ENCODE peak calls at places on chromosomes 16 and 17, in six cellular contexts. One of them, this sample, is unnamed.

GRCh38 chr17:40402668-40403067 is 15.0 kb downstream of the TOP2A start:
- DNase-seq in NCI-H1092: no peak
- DNase-seq in HuH-7.5: no peak
- DNase-seq in stimulated activated CD4-positive, alpha-beta T cell treated with anti-CD3 and anti-CD28 coated beads, Interleukin-2, amount 100 ng/mL, for 48 hours: no peak
- DNase-seq in LHCN-M2: no peak
- DNase-seq in GM04504: no peak
- DNase-seq in this sample: no peak

GRCh38 chr16:8920676-8921625 is 38.8 kb downstream of the LITAFD start:
- DNase-seq in GM04504: no peak
- DNase-seq in LHCN-M2: no peak
- DNase-seq in NCI-H1092: no peak
- DNase-seq in stimulated activated CD4-positive, alpha-beta T cell treated with anti-CD3 and anti-CD28 coated beads, Interleukin-2, amount 100 ng/mL, for 48 hours: no peak
- DNase-seq in HuH-7.5: no peak
- DNase-seq in this sample: no peak

GRCh38 chr17:80287038-80287437 is 26.4 kb downstream of the RNF213 start:
- DNase-seq in stimulated activated CD4-positive, alpha-beta T cell treated with anti-CD3 and anti-CD28 coated beads, Interleukin-2, amount 100 ng/mL, for 48 hours: no peak
- DNase-seq in GM04504: no peak
- DNase-seq in NCI-H1092: no peak
- DNase-seq in HuH-7.5: no peak
- DNase-seq in LHCN-M2: no peak
- DNase-seq in this sample: no peak

GRCh38 chr16:53429221-53429943 is 4.9 kb upstream of the RBL2 start:
- DNase-seq in LHCN-M2: peak
- DNase-seq in GM04504: peak
- DNase-seq in NCI-H1092: no peak
- DNase-seq in stimulated activated CD4-positive, alpha-beta T cell treated with anti-CD3 and anti-CD28 coated beads, Interleukin-2, amount 100 ng/mL, for 48 hours: no peak
- DNase-seq in HuH-7.5: no peak
- DNase-seq in this sample: peak

GRCh38 chr17:41773190-41773588 is 13.3 kb downstream of the JUP start:
- DNase-seq in NCI-H1092: no peak
- DNase-seq in GM04504: peak
- DNase-seq in HuH-7.5: peak
- DNase-seq in stimulated activated CD4-positive, alpha-beta T cell treated with anti-CD3 and anti-CD28 coated beads, Interleukin-2, amount 100 ng/mL, for 48 hours: no peak
- DNase-seq in LHCN-M2: peak
- DNase-seq in this sample: peak

GRCh38 chr17:41665566-41666335 is 22.9 kb upstream of the EIF1 start:
- DNase-seq in LHCN-M2: peak
- DNase-seq in NCI-H1092: peak
- DNase-seq in GM04504: no peak
- DNase-seq in HuH-7.5: peak
- DNase-seq in stimulated activated CD4-positive, alpha-beta T cell treated with anti-CD3 and anti-CD28 coated beads, Interleukin-2, amount 100 ng/mL, for 48 hours: peak
- DNase-seq in this sample: peak

GRCh38 chr16:22189473-22190168 is 16.5 kb upstream of the EEF2K start:
- DNase-seq in HuH-7.5: no peak
- DNase-seq in NCI-H1092: no peak
- DNase-seq in GM04504: no peak
- DNase-seq in LHCN-M2: no peak
- DNase-seq in stimulated activated CD4-positive, alpha-beta T cell treated with anti-CD3 and anti-CD28 coated beads, Interleukin-2, amount 100 ng/mL, for 48 hours: peak
- DNase-seq in this sample: no peak

GRCh38 chr16:81143921-81144471 is 47.8 kb upstream of the GCSH start:
- DNase-seq in HuH-7.5: no peak
- DNase-seq in NCI-H1092: no peak
- DNase-seq in GM04504: no peak
- DNase-seq in stimulated activated CD4-positive, alpha-beta T cell treated with anti-CD3 and anti-CD28 coated beads, Interleukin-2, amount 100 ng/mL, for 48 hours: no peak
- DNase-seq in LHCN-M2: no peak
- DNase-seq in this sample: no peak

GRCh38 chr16:9739301-9739700 is 442.9 kb downstream of the GRIN2A start:
- DNase-seq in LHCN-M2: no peak
- DNase-seq in HuH-7.5: no peak
- DNase-seq in NCI-H1092: no peak
- DNase-seq in stimulated activated CD4-positive, alpha-beta T cell treated with anti-CD3 and anti-CD28 coated beads, Interleukin-2, amount 100 ng/mL, for 48 hours: no peak
- DNase-seq in GM04504: no peak
- DNase-seq in this sample: no peak

GRCh38 chr17:61149862-61150362 is 249.7 kb upstream of the TBX2 start:
- DNase-seq in GM04504: no peak
- DNase-seq in HuH-7.5: peak
- DNase-seq in NCI-H1092: peak
- DNase-seq in LHCN-M2: no peak
- DNase-seq in stimulated activated CD4-positive, alpha-beta T cell treated with anti-CD3 and anti-CD28 coated beads, Interleukin-2, amount 100 ng/mL, for 48 hours: no peak
- DNase-seq in this sample: no peak

GRCh38 chr17:82895087-82895486 is 55.3 kb upstream of the ZNF750 start:
- DNase-seq in GM04504: no peak
- DNase-seq in HuH-7.5: no peak
- DNase-seq in stimulated activated CD4-positive, alpha-beta T cell treated with anti-CD3 and anti-CD28 coated beads, Interleukin-2, amount 100 ng/mL, for 48 hours: no peak
- DNase-seq in LHCN-M2: no peak
- DNase-seq in NCI-H1092: no peak
- DNase-seq in this sample: no peak

GRCh38 chr17:71192039-71192555 is 928.7 kb upstream of the SOX9 start:
- DNase-seq in LHCN-M2: no peak
- DNase-seq in NCI-H1092: no peak
- DNase-seq in stimulated activated CD4-positive, alpha-beta T cell treated with anti-CD3 and anti-CD28 coated beads, Interleukin-2, amount 100 ng/mL, for 48 hours: no peak
- DNase-seq in HuH-7.5: no peak
- DNase-seq in GM04504: no peak
- DNase-seq in this sample: no peak

GRCh38 chr17:71631483-71631882 is 489.3 kb upstream of the SOX9 start:
- DNase-seq in GM04504: no peak
- DNase-seq in stimulated activated CD4-positive, alpha-beta T cell treated with anti-CD3 and anti-CD28 coated beads, Interleukin-2, amount 100 ng/mL, for 48 hours: no peak
- DNase-seq in HuH-7.5: no peak
- DNase-seq in LHCN-M2: peak
- DNase-seq in NCI-H1092: no peak
- DNase-seq in this sample: no peak

GRCh38 chr17:35087731-35088646 is 24.5 kb upstream of the RFFL start:
- DNase-seq in GM04504: no peak
- DNase-seq in HuH-7.5: no peak
- DNase-seq in stimulated activated CD4-positive, alpha-beta T cell treated with anti-CD3 and anti-CD28 coated beads, Interleukin-2, amount 100 ng/mL, for 48 hours: peak
- DNase-seq in LHCN-M2: peak
- DNase-seq in NCI-H1092: no peak
- DNase-seq in this sample: no peak

GRCh38 chr16:7590934-7591333 is 258.3 kb downstream of the RBFOX1 start:
- DNase-seq in LHCN-M2: peak
- DNase-seq in stimulated activated CD4-positive, alpha-beta T cell treated with anti-CD3 and anti-CD28 coated beads, Interleukin-2, amount 100 ng/mL, for 48 hours: no peak
- DNase-seq in HuH-7.5: no peak
- DNase-seq in GM04504: no peak
- DNase-seq in NCI-H1092: no peak
- DNase-seq in this sample: no peak

GRCh38 chr17:48619821-48620496 is 4.9 kb upstream of the HOXB8 start:
- DNase-seq in NCI-H1092: no peak
- DNase-seq in LHCN-M2: no peak
- DNase-seq in HuH-7.5: no peak
- DNase-seq in stimulated activated CD4-positive, alpha-beta T cell treated with anti-CD3 and anti-CD28 coated beads, Interleukin-2, amount 100 ng/mL, for 48 hours: no peak
- DNase-seq in GM04504: no peak
- DNase-seq in this sample: no peak

GRCh38 chr17:79046501-79047280 is 22.7 kb downstream of the C1QTNF1 start:
- DNase-seq in NCI-H1092: no peak
- DNase-seq in GM04504: no peak
- DNase-seq in LHCN-M2: no peak
- DNase-seq in stimulated activated CD4-positive, alpha-beta T cell treated with anti-CD3 and anti-CD28 coated beads, Interleukin-2, amount 100 ng/mL, for 48 hours: no peak
- DNase-seq in HuH-7.5: no peak
- DNase-seq in this sample: peak

GRCh38 chr17:74268554-74268953 is 5.5 kb upstream of the DNAI2 start:
- DNase-seq in GM04504: no peak
- DNase-seq in LHCN-M2: no peak
- DNase-seq in NCI-H1092: no peak
- DNase-seq in HuH-7.5: no peak
- DNase-seq in stimulated activated CD4-positive, alpha-beta T cell treated with anti-CD3 and anti-CD28 coated beads, Interleukin-2, amount 100 ng/mL, for 48 hours: no peak
- DNase-seq in this sample: no peak

GRCh38 chr17:72518333-72518732 is 397.5 kb downstream of the SOX9 start:
- DNase-seq in GM04504: no peak
- DNase-seq in HuH-7.5: no peak
- DNase-seq in stimulated activated CD4-positive, alpha-beta T cell treated with anti-CD3 and anti-CD28 coated beads, Interleukin-2, amount 100 ng/mL, for 48 hours: no peak
- DNase-seq in NCI-H1092: no peak
- DNase-seq in LHCN-M2: no peak
- DNase-seq in this sample: no peak

GRCh38 chr17:1002771-1003555 is 6.0 kb downstream of the TIMM22 start:
- DNase-seq in stimulated activated CD4-positive, alpha-beta T cell treated with anti-CD3 and anti-CD28 coated beads, Interleukin-2, amount 100 ng/mL, for 48 hours: no peak
- DNase-seq in HuH-7.5: no peak
- DNase-seq in GM04504: peak
- DNase-seq in LHCN-M2: peak
- DNase-seq in NCI-H1092: peak
- DNase-seq in this sample: no peak

GRCh38 chr17:74309902-74310301 is 16.1 kb upstream of the KIF19 start:
- DNase-seq in NCI-H1092: no peak
- DNase-seq in stimulated activated CD4-positive, alpha-beta T cell treated with anti-CD3 and anti-CD28 coated beads, Interleukin-2, amount 100 ng/mL, for 48 hours: no peak
- DNase-seq in LHCN-M2: no peak
- DNase-seq in GM04504: no peak
- DNase-seq in HuH-7.5: no peak
- DNase-seq in this sample: no peak

GRCh38 chr16:75265911-75266701 is 14.7 kb upstream of the BCAR1 start:
- DNase-seq in GM04504: no peak
- DNase-seq in LHCN-M2: peak
- DNase-seq in NCI-H1092: peak
- DNase-seq in stimulated activated CD4-positive, alpha-beta T cell treated with anti-CD3 and anti-CD28 coated beads, Interleukin-2, amount 100 ng/mL, for 48 hours: no peak
- DNase-seq in HuH-7.5: peak
- DNase-seq in this sample: no peak

GRCh38 chr17:57045868-57046671 is 39.0 kb upstream of the AKAP1 start:
- DNase-seq in GM04504: no peak
- DNase-seq in HuH-7.5: peak
- DNase-seq in LHCN-M2: peak
- DNase-seq in stimulated activated CD4-positive, alpha-beta T cell treated with anti-CD3 and anti-CD28 coated beads, Interleukin-2, amount 100 ng/mL, for 48 hours: peak
- DNase-seq in NCI-H1092: no peak
- DNase-seq in this sample: no peak

GRCh38 chr16:7086842-7087616 is 245.6 kb upstream of the RBFOX1 start:
- DNase-seq in LHCN-M2: peak
- DNase-seq in GM04504: no peak
- DNase-seq in stimulated activated CD4-positive, alpha-beta T cell treated with anti-CD3 and anti-CD28 coated beads, Interleukin-2, amount 100 ng/mL, for 48 hours: no peak
- DNase-seq in NCI-H1092: peak
- DNase-seq in HuH-7.5: peak
- DNase-seq in this sample: peak

GRCh38 chr17:68601565-68602266 is 549 bp upstream of the FAM20A start:
- DNase-seq in NCI-H1092: no peak
- DNase-seq in stimulated activated CD4-positive, alpha-beta T cell treated with anti-CD3 and anti-CD28 coated beads, Interleukin-2, amount 100 ng/mL, for 48 hours: no peak
- DNase-seq in GM04504: no peak
- DNase-seq in LHCN-M2: no peak
- DNase-seq in HuH-7.5: no peak
- DNase-seq in this sample: no peak